ENCODE peak calls at places on chromosome 17, in five cellular contexts. U is stomach, J is transverse colon, T is esophagus squamous epithelium, B is breast epithelium. G is an unnamed sample.
A peak's percentile ranks its signal among the peaks of the same experiment; 100 is the strongest.

GRCh38 chr17:40340880-40341807 is 23.4 kb downstream of the GJD3 start:
- DNase-seq in B (peak; percentile 89), J (peak; percentile 94), U (peak; percentile 90), T (peak; percentile 70), G (peak; percentile 91)

GRCh38 chr17:64781394-64781793 is 119.3 kb upstream of the SMURF2 start:
- DNase-seq in U (peak; percentile 67), J (peak; percentile 75), B (peak; percentile 73), T (no peak), G (no peak)

GRCh38 chr17:76182016-76182764 is 41.1 kb upstream of the FOXJ1 start:
- DNase-seq in U (peak; percentile 91), B (peak; percentile 90), J (peak; percentile 93), T (peak; percentile 55), G (peak; percentile 92)

GRCh38 chr17:71484546-71484945 is 636.3 kb upstream of the SOX9 start:
- DNase-seq in T (no peak), J (no peak), U (no peak), B (no peak), G (no peak)

GRCh38 chr17:49022391-49022941 is 25.3 kb downstream of the IGF2BP1 start:
- DNase-seq in T (no peak), U (no peak), B (no peak), J (no peak), G (no peak)

GRCh38 chr17:68719431-68719830 is 118.3 kb upstream of the FAM20A start:
- DNase-seq in U (no peak), J (no peak), T (no peak), B (no peak), G (no peak)

GRCh38 chr17:58330544-58330996 is 2.0 kb upstream of the TSPOAP1 start:
- DNase-seq in J (no peak), U (no peak), B (no peak), T (no peak), G (peak; percentile 72)

GRCh38 chr17:62994931-62995330 is 28.9 kb downstream of the TANC2 start:
- DNase-seq in J (no peak), U (no peak), B (no peak), T (no peak), G (peak; percentile 52)

GRCh38 chr17:65931246-65932149 is 260.4 kb downstream of the CEP112 start:
- DNase-seq in T (no peak), J (no peak), B (no peak), U (no peak), G (no peak)

GRCh38 chr17:56244268-56244890 is 91.1 kb downstream of the ANKFN1 start:
- DNase-seq in J (no peak), T (no peak), B (no peak), U (no peak), G (no peak)

GRCh38 chr17:40648326-40648968 is 829 bp upstream of the SMARCE1 start:
- DNase-seq in B (no peak), J (no peak), T (no peak), U (peak; percentile 37), G (no peak)

GRCh38 chr17:10216213-10216982 is 18.0 kb upstream of the GAS7 start:
- DNase-seq in B (no peak), J (no peak), T (no peak), U (no peak), G (no peak)

GRCh38 chr17:83046759-83047478 is 32.5 kb upstream of the METRNL start:
- DNase-seq in U (no peak), T (no peak), J (no peak), B (no peak), G (no peak)

GRCh38 chr17:49925916-49926315 is 43.1 kb upstream of the DLX4 start:
- DNase-seq in T (no peak), J (no peak), U (no peak), B (no peak), G (no peak)

GRCh38 chr17:21041753-21042433 is 918 bp downstream of the USP22 start:
- DNase-seq in B (peak; percentile 81), U (peak; percentile 80), J (peak; percentile 87), T (peak; percentile 25), G (peak; percentile 82)

GRCh38 chr17:64161380-64161779 is 31.4 kb upstream of the ERN1 start:
- DNase-seq in J (no peak), T (no peak), B (no peak), U (no peak), G (no peak)

GRCh38 chr17:39960406-39961053 is 2.3 kb upstream of the GSDMA start:
- DNase-seq in T (no peak), U (no peak), J (no peak), B (no peak), G (no peak)

GRCh38 chr17:69854381-69854780 is 220.6 kb upstream of the KCNJ16 start:
- DNase-seq in U (no peak), J (no peak), T (no peak), B (no peak), G (no peak)

DNA sequence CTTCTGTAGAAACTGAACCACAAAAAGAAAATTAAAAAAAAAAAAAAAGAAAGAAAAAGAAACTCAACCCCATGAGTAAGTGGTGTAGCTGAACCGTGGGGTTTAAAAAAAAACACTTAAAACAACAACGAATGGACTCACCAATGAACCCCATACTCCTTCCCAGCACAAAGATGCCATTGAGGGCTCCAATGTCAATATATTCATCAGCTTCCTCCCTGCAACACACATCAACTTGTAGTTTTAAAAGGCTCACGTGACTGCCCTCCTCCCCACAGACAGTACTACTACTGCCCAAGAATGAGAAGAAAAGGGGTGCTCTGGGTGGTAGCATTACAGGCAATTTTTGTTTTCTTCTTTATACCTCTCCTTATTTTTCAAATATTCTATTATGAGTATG is 3.3 kb upstream of the KLHL11 start:
- DNase-seq in B (no peak), J (no peak), T (no peak), U (no peak), G (no peak)
- TF ChIP-seq POLR2A in B (no peak), J (no peak), T (no peak), U (no peak), G (no peak)

GRCh38 chr17:28346746-28347246 is 10.5 kb downstream of the POLDIP2 start:
- DNase-seq in B (no peak), T (no peak), U (peak; percentile 72), J (no peak), G (no peak)

GRCh38 chr17:28344435-28344901 is 8.9 kb downstream of the TNFAIP1 start:
- DNase-seq in J (no peak), T (no peak), B (no peak), U (no peak), G (no peak)

GRCh38 chr17:28344011-28344410 is 8.4 kb downstream of the TNFAIP1 start:
- DNase-seq in B (no peak), U (no peak), T (no peak), J (no peak), G (no peak)

GRCh38 chr17:28346199-28346580 is 10.6 kb downstream of the TNFAIP1 start:
- DNase-seq in B (no peak), J (no peak), T (no peak), U (no peak), G (no peak)

DNA sequence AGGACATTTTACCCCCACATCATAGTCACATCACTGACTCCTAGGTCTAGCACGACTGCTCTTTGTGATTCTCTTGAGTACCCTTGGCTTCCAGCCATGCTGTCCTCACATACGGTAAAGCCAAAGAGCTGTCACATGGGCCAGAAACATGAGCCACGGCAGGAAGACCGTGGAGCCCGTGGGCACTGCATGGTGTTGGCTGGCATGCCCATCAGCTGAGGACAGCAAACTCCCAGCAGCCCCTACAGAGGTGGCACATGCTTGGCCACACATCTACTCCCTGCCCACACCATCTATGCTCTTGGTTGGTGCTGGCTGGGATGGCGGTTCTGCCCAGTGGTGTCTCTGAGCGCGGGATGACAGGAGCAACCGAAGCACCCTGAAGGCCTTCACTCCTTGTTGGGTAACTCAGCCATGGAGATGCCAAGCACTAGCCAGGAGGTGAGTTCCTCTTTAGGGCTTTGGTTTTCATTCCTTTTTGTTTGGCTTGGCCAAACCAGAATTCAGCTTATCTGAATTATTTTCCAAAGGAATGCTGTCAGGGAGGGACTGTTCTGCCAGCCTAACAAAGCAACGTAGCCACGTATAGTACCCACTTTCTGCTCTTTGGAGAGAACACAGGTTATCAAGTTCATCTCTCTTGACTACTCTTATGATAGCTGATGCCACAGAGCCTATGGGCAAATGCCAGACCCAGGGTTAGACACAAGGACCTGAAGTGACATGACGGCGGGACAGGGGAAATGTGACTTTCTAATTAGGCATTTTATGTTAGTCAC is 10.0 kb downstream of the TNFAIP1 start:
- DNase-seq in T (no peak), U (peak; percentile 47), J (no peak), B (no peak), G (no peak)
- TF ChIP-seq POLR2A in T (no peak), U (no peak), J (no peak), B (no peak), G (no peak)

DNA sequence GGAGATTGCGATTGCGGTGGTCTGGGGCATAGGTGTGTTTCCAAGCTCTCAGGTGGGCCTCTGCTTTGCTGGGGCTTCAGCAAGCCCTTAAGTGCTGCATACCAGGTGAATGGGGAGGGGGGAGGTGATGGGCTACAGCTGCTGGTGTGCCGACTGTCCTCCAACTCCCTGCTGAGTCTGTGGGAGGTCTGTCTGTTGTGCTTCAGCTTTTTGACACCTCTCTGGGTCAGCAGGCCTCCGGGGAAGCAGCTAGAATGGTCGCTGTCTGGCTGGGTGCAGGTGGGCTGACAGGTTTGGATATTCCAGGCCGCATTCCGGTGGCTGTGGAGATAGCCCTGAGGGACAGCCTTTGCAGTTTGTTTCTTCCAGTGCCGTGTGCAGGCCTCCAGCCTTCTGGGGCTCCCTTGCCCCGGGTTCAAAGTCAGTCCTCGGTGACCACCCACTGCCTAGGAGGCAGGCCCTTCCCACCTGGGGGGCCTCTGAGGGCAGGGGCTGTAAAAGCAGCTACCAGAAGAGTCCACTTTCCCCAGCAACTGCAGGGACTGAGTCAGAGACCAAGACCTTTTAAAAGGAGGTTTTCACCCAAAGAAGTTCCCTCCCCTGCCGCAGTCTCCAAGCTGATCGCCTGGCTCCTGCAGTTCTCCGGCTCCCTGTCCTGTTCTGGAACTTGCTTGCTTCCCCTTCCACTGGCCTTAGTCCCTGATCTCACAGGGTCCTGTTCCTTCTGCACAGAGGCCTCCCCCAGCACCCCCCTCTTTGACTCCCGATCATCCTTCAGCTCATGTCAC is 2.0 kb upstream of the TTYH2 start:
- DNase-seq in T (no peak), J (no peak), B (no peak), U (no peak), G (no peak)
- TF ChIP-seq POLR2A in T (no peak), J (no peak), B (no peak), U (no peak), G (no peak)

GRCh38 chr17:8155341-8156173 is 3.4 kb upstream of the PER1 start:
- DNase-seq in T (no peak), J (no peak), U (peak; percentile 60), B (no peak), G (no peak)
- TF ChIP-seq POLR2A in T (no peak), J (no peak), U (no peak), B (peak; percentile 67), G (no peak)

DNA sequence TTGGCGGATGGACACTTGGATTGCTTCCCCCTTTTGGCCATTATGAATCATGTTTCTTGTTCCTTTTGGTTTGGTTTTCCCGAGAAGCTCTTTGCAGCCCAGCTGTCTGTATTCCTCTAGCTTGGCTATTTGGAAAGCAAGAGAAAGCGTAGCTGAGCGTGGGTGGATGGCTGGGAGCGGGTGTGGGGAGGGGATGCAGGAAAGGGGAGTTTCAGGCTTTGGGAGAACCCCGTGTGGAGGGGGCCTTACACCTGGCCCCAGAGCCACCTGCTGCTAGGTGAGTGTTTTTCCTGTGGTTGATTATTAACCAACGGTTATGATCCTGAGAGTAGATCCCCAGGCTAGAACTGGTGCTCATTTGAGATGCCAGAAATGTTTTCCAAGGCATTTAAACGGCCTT is 103.7 kb downstream of the RAP1GAP2 start:
- DNase-seq in B (no peak), J (peak; percentile 35), U (peak; percentile 67), T (no peak), G (no peak)
- TF ChIP-seq POLR2A in B (no peak), J (no peak), U (no peak), T (no peak), G (no peak)

G was measured in erythroblast.